ENCODE peak calls at places on chromosome 19, in four cellular contexts. One of them, this sample, is unnamed.

GRCh38 chr19:6423499-6424189 is 967 bp downstream of the KHSRP start:
- DNase-seq in GM04504: no peak
- DNase-seq in lower lobe of right lung: no peak
- DNase-seq in CD8-positive, alpha-beta memory T cell: peak; percentile 16
- DNase-seq in this sample: peak; percentile 39

GRCh38 chr19:55696301-55697068 is 21.5 kb downstream of the EPN1 start:
- DNase-seq in lower lobe of right lung: peak; percentile 20
- DNase-seq in GM04504: no peak
- DNase-seq in CD8-positive, alpha-beta memory T cell: no peak
- DNase-seq in this sample: no peak

GRCh38 chr19:33266971-33267484 is 35.3 kb downstream of the CEBPA start:
- DNase-seq in GM04504: no peak
- DNase-seq in lower lobe of right lung: no peak
- DNase-seq in CD8-positive, alpha-beta memory T cell: no peak
- DNase-seq in this sample: no peak

GRCh38 chr19:3833578-3834348 is 35.1 kb downstream of the ZFR2 start:
- DNase-seq in CD8-positive, alpha-beta memory T cell: no peak
- DNase-seq in lower lobe of right lung: no peak
- DNase-seq in GM04504: no peak
- DNase-seq in this sample: no peak

GRCh38 chr19:35059799-35060091 is 18.2 kb downstream of the HPN start:
- DNase-seq in GM04504: no peak
- DNase-seq in CD8-positive, alpha-beta memory T cell: no peak
- DNase-seq in lower lobe of right lung: no peak
- DNase-seq in this sample: no peak

GRCh38 chr19:45402469-45403070 is 2.3 kb downstream of the PPP1R13L start:
- DNase-seq in CD8-positive, alpha-beta memory T cell: peak; percentile 32
- DNase-seq in lower lobe of right lung: peak; percentile 69
- DNase-seq in GM04504: no peak
- DNase-seq in this sample: peak; percentile 67

GRCh38 chr19:29715695-29716581 is 877 bp upstream of the C19orf12 start:
- DNase-seq in CD8-positive, alpha-beta memory T cell: no peak
- DNase-seq in GM04504: no peak
- DNase-seq in lower lobe of right lung: no peak
- DNase-seq in this sample: peak; percentile 42

GRCh38 chr19:11261902-11262839 is at the start of gene DOCK6:
- DNase-seq in CD8-positive, alpha-beta memory T cell: no peak
- DNase-seq in GM04504: no peak
- DNase-seq in lower lobe of right lung: no peak
- DNase-seq in this sample: peak; percentile 69

GRCh38 chr19:39514840-39515550 is at the start of gene SELENOV:
- DNase-seq in CD8-positive, alpha-beta memory T cell: peak; percentile 35
- DNase-seq in lower lobe of right lung: no peak
- DNase-seq in GM04504: no peak
- DNase-seq in this sample: no peak

This sample was measured in transverse colon.